ENCODE peak calls at places on chromosomes 13 and 19, in four cellular contexts. One of them, this sample, is unnamed.

GRCh38 chr13:39379667-39380655 is 223.0 kb downstream of the LHFPL6 start:
- DNase-seq in HepG2: no peak
- DNase-seq in H1: no peak
- DNase-seq in GM12878: no peak
- DNase-seq in this sample: no peak

GRCh38 chr13:110248449-110249143 is 58.4 kb downstream of the COL4A1 start:
- DNase-seq in HepG2: no peak
- DNase-seq in H1: no peak
- DNase-seq in GM12878: no peak
- DNase-seq in this sample: no peak

GRCh38 chr19:32450217-32450616 is 44.6 kb downstream of the DPY19L3 start:
- DNase-seq in HepG2: no peak
- DNase-seq in H1: no peak
- DNase-seq in GM12878: no peak
- DNase-seq in this sample: no peak

GRCh38 chr19:1590641-1591397 is 1.8 kb downstream of the MBD3 start:
- DNase-seq in HepG2: peak; percentile 49
- DNase-seq in H1: no peak
- DNase-seq in GM12878: no peak
- DNase-seq in this sample: no peak

GRCh38 chr13:30667014-30667413 is 49.3 kb downstream of the USPL1 start:
- DNase-seq in HepG2: no peak
- DNase-seq in H1: no peak
- DNase-seq in GM12878: no peak
- DNase-seq in this sample: no peak

GRCh38 chr19:46866407-46867132 is 5.8 kb downstream of the ARHGAP35 start:
- DNase-seq in HepG2: peak; percentile 57
- DNase-seq in H1: no peak
- DNase-seq in GM12878: no peak
- DNase-seq in this sample: no peak

GRCh38 chr13:93857126-93857525 is 622.4 kb downstream of the DCT start:
- DNase-seq in HepG2: no peak
- DNase-seq in H1: no peak
- DNase-seq in GM12878: no peak
- DNase-seq in this sample: no peak

GRCh38 chr13:77062097-77062496 is 35.1 kb upstream of the FBXL3 start:
- DNase-seq in HepG2: no peak
- DNase-seq in H1: no peak
- DNase-seq in GM12878: no peak
- DNase-seq in this sample: no peak

GRCh38 chr19:3266092-3266693 is 41.7 kb downstream of the CELF5 start:
- DNase-seq in HepG2: no peak
- DNase-seq in H1: no peak
- DNase-seq in GM12878: no peak
- DNase-seq in this sample: no peak

GRCh38 chr19:41016488-41017071 is 25.5 kb downstream of the CYP2B6 start:
- DNase-seq in HepG2: no peak
- DNase-seq in H1: no peak
- DNase-seq in GM12878: no peak
- DNase-seq in this sample: no peak

GRCh38 chr13:49450105-49450819 is 6.2 kb downstream of the SETDB2 start:
- DNase-seq in HepG2: no peak
- DNase-seq in H1: no peak
- DNase-seq in GM12878: no peak
- DNase-seq in this sample: no peak

GRCh38 chr19:35288843-35289355 is 3.1 kb upstream of the MAG start:
- DNase-seq in HepG2: no peak
- DNase-seq in H1: no peak
- DNase-seq in GM12878: no peak
- DNase-seq in this sample: no peak

GRCh38 chr13:113820813-113821651 is 42.8 kb downstream of the GAS6 start:
- DNase-seq in HepG2: no peak
- DNase-seq in H1: no peak
- DNase-seq in GM12878: no peak
- DNase-seq in this sample: no peak

GRCh38 chr19:12868540-12869112 is 12.6 kb downstream of the DNASE2 start:
- DNase-seq in HepG2: no peak
- DNase-seq in H1: peak; percentile 76
- DNase-seq in GM12878: no peak
- DNase-seq in this sample: no peak

GRCh38 chr13:18991054-18991453 is 190.6 kb downstream of the TUBA3C start:
- DNase-seq in HepG2: no peak
- DNase-seq in H1: no peak
- DNase-seq in GM12878: no peak
- DNase-seq in this sample: no peak

GRCh38 chr13:110397445-110397844 is 90.4 kb downstream of the COL4A2 start:
- DNase-seq in HepG2: no peak
- DNase-seq in H1: no peak
- DNase-seq in GM12878: no peak
- DNase-seq in this sample: no peak

GRCh38 chr13:36072127-36072526 is 59.1 kb downstream of the DCLK1 start:
- DNase-seq in HepG2: no peak
- DNase-seq in H1: no peak
- DNase-seq in GM12878: no peak
- DNase-seq in this sample: no peak

GRCh38 chr19:51931921-51932320 is 4.6 kb downstream of the ZNF613 start:
- DNase-seq in HepG2: no peak
- DNase-seq in H1: no peak
- DNase-seq in GM12878: no peak
- DNase-seq in this sample: no peak

GRCh38 chr19:50427997-50428425 is 4.7 kb upstream of the MYBPC2 start:
- DNase-seq in HepG2: no peak
- DNase-seq in H1: peak; percentile 84
- DNase-seq in GM12878: no peak
- DNase-seq in this sample: no peak

GRCh38 chr13:76383671-76384461 is 502.3 kb downstream of the KCTD12 start:
- DNase-seq in HepG2: no peak
- DNase-seq in H1: no peak
- DNase-seq in GM12878: no peak
- DNase-seq in this sample: no peak

GRCh38 chr13:76764429-76764828 is 121.8 kb downstream of the KCTD12 start:
- DNase-seq in HepG2: no peak
- DNase-seq in H1: no peak
- DNase-seq in GM12878: no peak
- DNase-seq in this sample: no peak

GRCh38 chr13:43908156-43909126 is 28.7 kb downstream of the LACC1 start:
- DNase-seq in HepG2: peak; percentile 20
- DNase-seq in H1: no peak
- DNase-seq in GM12878: no peak
- DNase-seq in this sample: no peak

GRCh38 chr13:113888701-113889330 is 24.9 kb upstream of the GAS6 start:
- DNase-seq in HepG2: no peak
- DNase-seq in H1: no peak
- DNase-seq in GM12878: no peak
- DNase-seq in this sample: no peak

GRCh38 chr13:35157143-35157755 is 215.2 kb downstream of the NBEA start:
- DNase-seq in HepG2: peak; percentile 31
- DNase-seq in H1: no peak
- DNase-seq in GM12878: peak; percentile 33
- DNase-seq in this sample: no peak

GRCh38 chr19:22144394-22144793 is 52.4 kb downstream of the ZNF676 start:
- DNase-seq in HepG2: no peak
- DNase-seq in H1: peak; percentile 41
- DNase-seq in GM12878: no peak
- DNase-seq in this sample: peak; percentile 32

GRCh38 chr13:20902438-20903163 is at the start of gene XPO4:
- DNase-seq in HepG2: peak; percentile 59
- DNase-seq in H1: peak; percentile 94
- DNase-seq in GM12878: no peak
- DNase-seq in this sample: no peak

GRCh38 chr13:51093574-51093973 is 17.5 kb downstream of the C13orf42 start:
- DNase-seq in HepG2: no peak
- DNase-seq in H1: no peak
- DNase-seq in GM12878: no peak
- DNase-seq in this sample: no peak

GRCh38 chr13:28336193-28336657 is 158.7 kb downstream of the FLT1 start:
- DNase-seq in HepG2: no peak
- DNase-seq in H1: no peak
- DNase-seq in GM12878: no peak
- DNase-seq in this sample: no peak
- TF ChIP-seq ZNF274 in HepG2: no peak
- TF ChIP-seq ZNF274 in H1: no peak
- TF ChIP-seq ZNF274 in GM12878: no peak
- TF ChIP-seq ZNF274 in this sample: no peak

DNA sequence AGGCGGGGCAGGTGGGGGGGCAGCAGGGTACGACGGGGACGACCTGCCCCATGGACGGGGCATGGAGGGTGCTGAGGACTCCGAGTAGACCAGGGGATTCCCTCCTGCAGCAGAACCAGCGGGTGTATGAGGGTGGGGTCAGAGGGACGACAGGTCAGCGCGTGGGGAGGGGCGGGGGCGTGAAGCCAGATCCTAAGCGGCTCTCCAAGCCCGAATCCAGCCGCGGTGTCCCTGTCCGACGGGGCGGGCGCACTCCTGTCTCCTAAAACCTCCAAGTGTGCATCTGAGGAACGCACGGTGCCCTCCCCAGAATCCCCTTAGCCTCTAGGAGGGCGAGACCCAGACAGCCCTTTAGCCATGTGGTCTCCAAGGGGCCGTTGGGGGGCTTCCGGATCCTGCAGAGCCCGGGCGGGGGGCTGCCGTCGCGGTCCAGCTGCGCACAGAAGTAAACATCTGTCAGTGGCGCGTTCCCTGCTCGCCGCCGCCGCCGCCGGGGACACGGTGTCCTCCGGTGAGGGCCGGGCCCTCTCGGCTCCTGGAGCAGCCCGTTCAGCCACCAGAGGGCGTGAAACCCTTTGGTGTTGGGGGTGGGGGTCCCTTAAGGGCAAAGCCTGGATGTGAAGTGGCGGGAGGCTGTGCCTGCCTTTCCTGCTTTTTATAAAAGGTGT is 732 bp downstream of the NRTN start:
- DNase-seq in HepG2: peak; percentile 65
- DNase-seq in H1: peak; percentile 94
- DNase-seq in GM12878: no peak
- DNase-seq in this sample: peak; percentile 72
- TF ChIP-seq SUZ12 in HepG2: no peak
- TF ChIP-seq SUZ12 in H1: no peak
- TF ChIP-seq SUZ12 in GM12878: peak; percentile 53
- TF ChIP-seq SUZ12 in this sample: no peak

DNA sequence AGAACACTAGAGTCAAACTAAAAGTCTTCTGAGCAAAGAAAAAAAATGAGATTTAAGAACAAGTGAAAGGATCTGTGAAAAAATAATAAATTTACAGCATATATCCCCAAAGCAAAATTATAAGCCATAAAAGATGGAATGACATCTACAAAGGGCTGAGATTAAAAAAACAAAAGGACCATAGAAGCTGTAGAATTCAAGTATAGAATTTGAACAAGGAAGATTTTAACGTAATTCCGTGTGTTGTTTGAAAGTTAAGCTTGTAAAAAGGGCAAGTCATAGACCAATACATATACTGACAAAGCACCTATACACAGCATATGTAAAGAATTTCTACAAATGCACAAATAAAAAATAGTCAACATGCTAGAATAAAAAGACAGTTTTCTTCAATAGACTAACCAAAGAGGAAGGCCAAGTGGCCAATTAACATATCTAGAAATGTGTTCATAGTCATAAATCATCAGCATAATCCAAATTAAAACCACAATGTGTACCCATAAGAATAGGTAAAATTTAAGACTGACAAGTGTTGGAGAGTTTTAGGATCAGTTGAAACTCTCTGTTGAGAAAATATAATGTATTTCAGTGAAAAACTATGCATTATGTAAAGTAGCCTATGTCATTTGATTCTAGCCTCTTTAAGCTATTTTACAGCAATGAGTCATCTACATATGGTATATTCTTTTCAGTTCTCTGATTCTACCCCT is 674.9 kb downstream of the OLFM4 start:
- DNase-seq in HepG2: no peak
- DNase-seq in H1: no peak
- DNase-seq in GM12878: no peak
- DNase-seq in this sample: no peak
- TF ChIP-seq ZNF274 in HepG2: no peak
- TF ChIP-seq ZNF274 in H1: no peak
- TF ChIP-seq ZNF274 in GM12878: no peak
- TF ChIP-seq ZNF274 in this sample: no peak

GRCh38 chr13:82802528-82802927 is 1079.7 kb downstream of the SLITRK1 start:
- DNase-seq in HepG2: no peak
- DNase-seq in H1: no peak
- DNase-seq in GM12878: no peak
- DNase-seq in this sample: no peak

GRCh38 chr13:82797876-82798275 is 1084.4 kb downstream of the SLITRK1 start:
- DNase-seq in HepG2: no peak
- DNase-seq in H1: no peak
- DNase-seq in GM12878: no peak
- DNase-seq in this sample: no peak

GRCh38 chr13:82803341-82803740 is 1078.9 kb downstream of the SLITRK1 start:
- DNase-seq in HepG2: no peak
- DNase-seq in H1: no peak
- DNase-seq in GM12878: no peak
- DNase-seq in this sample: no peak

GRCh38 chr13:82800391-82800790 is 1081.9 kb downstream of the SLITRK1 start:
- DNase-seq in HepG2: no peak
- DNase-seq in H1: no peak
- DNase-seq in GM12878: no peak
- DNase-seq in this sample: no peak
- TF ChIP-seq SUZ12 in HepG2: no peak
- TF ChIP-seq SUZ12 in H1: no peak
- TF ChIP-seq SUZ12 in GM12878: no peak
- TF ChIP-seq SUZ12 in this sample: no peak

GRCh38 chr13:99661791-99662190 is 160.5 kb downstream of the TM9SF2 start:
- DNase-seq in HepG2: no peak
- DNase-seq in H1: peak; percentile 67
- DNase-seq in GM12878: no peak
- DNase-seq in this sample: peak; percentile 91

GRCh38 chr13:99662678-99663077 is 161.4 kb downstream of the TM9SF2 start:
- DNase-seq in HepG2: peak; percentile 28
- DNase-seq in H1: no peak
- DNase-seq in GM12878: no peak
- DNase-seq in this sample: no peak

GRCh38 chr13:99663185-99663825 is 162.0 kb downstream of the TM9SF2 start:
- DNase-seq in HepG2: no peak
- DNase-seq in H1: peak; percentile 37
- DNase-seq in GM12878: no peak
- DNase-seq in this sample: no peak

GRCh38 chr13:99665716-99666115 is 164.4 kb downstream of the TM9SF2 start:
- DNase-seq in HepG2: no peak
- DNase-seq in H1: no peak
- DNase-seq in GM12878: no peak
- DNase-seq in this sample: no peak

DNA sequence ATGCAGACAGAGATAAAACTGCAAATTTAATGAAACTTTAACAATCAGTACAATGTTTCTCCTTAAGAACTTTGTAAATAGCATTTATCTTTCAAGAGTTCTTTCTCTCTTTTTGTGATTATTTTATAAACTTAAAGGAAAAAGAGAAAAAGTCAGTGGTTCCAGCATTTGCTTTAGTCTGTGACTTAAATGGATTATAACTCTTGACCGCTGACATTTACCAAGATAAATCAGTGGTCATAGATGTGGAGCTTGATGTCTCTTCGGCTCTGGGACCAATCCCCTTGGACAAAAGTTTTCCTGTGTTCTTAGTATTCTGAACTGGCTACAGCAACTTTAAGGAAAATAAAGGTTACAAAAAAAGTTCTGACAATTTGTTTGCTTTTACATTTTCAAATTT is 162.6 kb downstream of the TM9SF2 start:
- DNase-seq in HepG2: no peak
- DNase-seq in H1: no peak
- DNase-seq in GM12878: no peak
- DNase-seq in this sample: no peak
- TF ChIP-seq ZNF274 in HepG2: no peak
- TF ChIP-seq ZNF274 in H1: no peak
- TF ChIP-seq ZNF274 in GM12878: no peak
- TF ChIP-seq ZNF274 in this sample: no peak

This sample was measured in NT2/D1.